ENCODE peak calls at places on chromosomes 2 and 18, in four cellular contexts. R is transverse colon, U is left ventricle myocardium inferior, E is PC-3. D is an unnamed sample. For H3K4me1, the result is how much of the 10 kb centered on the place peaks cover.

GRCh38 chr2:104702451-104702850 is 151.5 kb upstream of the POU3F3 start:
- DNase-seq in R (no peak), U (no peak), E (no peak), D (no peak)

GRCh38 chr2:81247648-81248047 is 943.1 kb upstream of the LRRTM1 start:
- DNase-seq in R (no peak), U (no peak), E (peak), D (no peak)

GRCh38 chr2:28750316-28751101 is 1.1 kb upstream of the PPP1CB start:
- DNase-seq in R (peak), U (no peak), E (no peak), D (no peak)

GRCh38 chr18:27599202-27599829 is 414.2 kb upstream of the CHST9 start:
- DNase-seq in R (peak), U (no peak), E (peak), D (no peak)

GRCh38 chr2:43218550-43219382 is 7.6 kb downstream of the ZFP36L2 start:
- DNase-seq in R (peak), U (peak), E (peak), D (peak)

GRCh38 chr2:146986161-146986560 is 858.7 kb upstream of the ACVR2A start:
- DNase-seq in R (no peak), U (no peak), E (peak), D (no peak)

GRCh38 chr18:9961031-9961430 is 47.2 kb downstream of the VAPA start:
- DNase-seq in R (no peak), U (no peak), E (no peak), D (no peak)

GRCh38 chr2:216621292-216621691 is 11.9 kb upstream of the IGFBP2 start:
- DNase-seq in R (no peak), U (no peak), E (no peak), D (no peak)

GRCh38 chr2:39837856-39838453 is 58.9 kb upstream of the THUMPD2 start:
- DNase-seq in R (no peak), U (no peak), E (peak), D (no peak)

GRCh38 chr18:34838669-34839068 is 128.6 kb downstream of the DTNA start:
- DNase-seq in R (no peak), U (peak), E (no peak), D (no peak)

GRCh38 chr2:180823546-180824141 is 156.8 kb upstream of the UBE2E3 start:
- DNase-seq in R (no peak), U (no peak), E (peak), D (no peak)

GRCh38 chr18:62602706-62603105 is 79.9 kb downstream of the ZCCHC2 start:
- DNase-seq in R (no peak), U (no peak), E (no peak), D (no peak)

GRCh38 chr2:55168221-55169154 is 63.6 kb downstream of the CLHC1 start:
- DNase-seq in R (peak), U (no peak), E (peak), D (no peak)
- H3K4me1 ChIP-seq in R (under half), U (under half), E (under half), D (under half)

DNA sequence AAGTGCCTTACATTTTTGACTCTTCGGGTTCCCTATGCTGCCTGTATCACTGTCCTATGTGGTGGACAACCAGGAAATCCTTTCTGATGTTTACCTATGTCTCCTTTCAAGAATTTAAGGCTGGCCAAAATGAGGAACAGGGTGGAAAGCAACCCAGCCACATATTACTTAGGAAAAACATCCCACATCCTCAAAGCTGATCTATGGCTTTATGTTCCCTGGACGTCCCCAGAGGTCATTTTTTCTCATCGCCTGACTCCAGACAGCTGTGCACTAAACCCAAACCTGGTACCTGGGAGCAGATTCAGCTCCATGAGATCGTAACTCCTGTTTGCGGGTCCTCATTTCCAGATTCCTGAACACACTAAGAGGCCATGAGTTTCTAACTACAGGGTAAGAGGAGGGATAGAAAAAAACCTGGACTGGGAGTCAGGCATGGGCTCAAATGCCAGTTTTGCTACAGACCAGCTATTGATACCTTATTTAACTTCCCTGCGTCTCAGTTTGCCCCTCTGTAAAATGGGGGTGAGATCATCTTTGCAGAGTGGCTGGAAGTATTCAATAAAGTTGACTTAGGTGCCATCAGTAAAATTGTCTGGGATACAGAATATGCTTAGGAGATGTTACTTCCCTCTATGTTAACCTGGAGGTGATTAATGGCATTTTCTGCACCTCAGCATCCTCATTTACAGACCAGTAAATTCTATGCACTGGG is 70.8 kb downstream of the TNS1 start:
- DNase-seq in R (no peak), U (no peak), E (no peak), D (no peak)
- H3K4me1 ChIP-seq in R (half or more), U (half or more), E (under half), D (half or more)

GRCh38 chr2:234988491-234988890 is 36.7 kb downstream of the SH3BP4 start:
- DNase-seq in R (no peak), U (no peak), E (no peak), D (peak)
- H3K4me1 ChIP-seq in R (under half), U (half or more), E (under half), D (under half)

DNA sequence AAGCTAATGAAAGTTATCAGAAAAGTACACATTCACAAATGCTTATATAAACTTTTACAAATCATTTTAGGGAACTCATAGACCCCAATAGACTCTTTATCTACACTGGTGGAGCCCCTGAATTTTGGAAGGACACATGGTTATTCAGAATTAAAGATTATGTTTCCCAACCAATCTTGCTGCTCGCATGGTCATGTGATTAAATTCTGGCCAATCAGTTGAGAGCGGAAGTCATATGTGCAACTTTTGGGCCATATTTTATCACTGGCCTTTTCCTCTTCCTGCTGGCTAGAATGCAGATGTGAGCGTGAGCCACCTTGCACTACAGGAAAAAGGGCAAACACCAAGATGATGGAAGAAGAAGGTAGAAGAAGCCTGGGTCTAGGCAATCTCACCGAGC is 19.8 kb downstream of the THOC1 start:
- DNase-seq in R (no peak), U (no peak), E (no peak), D (no peak)
- H3K4me1 ChIP-seq in R (under half), U (under half), E (under half), D (under half)

GRCh38 chr2:218293715-218294429 is 1.6 kb upstream of the TMBIM1 start:
- DNase-seq in R (no peak), U (no peak), E (no peak), D (no peak)

GRCh38 chr2:218296200-218296599 is 3.9 kb upstream of the TMBIM1 start:
- DNase-seq in R (no peak), U (no peak), E (no peak), D (no peak)

GRCh38 chr2:218294430-218294999 is 2.2 kb upstream of the TMBIM1 start:
- DNase-seq in R (no peak), U (no peak), E (no peak), D (no peak)

GRCh38 chr2:218292700-218293014 is 354 bp upstream of the TMBIM1 start:
- DNase-seq in R (no peak), U (no peak), E (no peak), D (no peak)

DNA sequence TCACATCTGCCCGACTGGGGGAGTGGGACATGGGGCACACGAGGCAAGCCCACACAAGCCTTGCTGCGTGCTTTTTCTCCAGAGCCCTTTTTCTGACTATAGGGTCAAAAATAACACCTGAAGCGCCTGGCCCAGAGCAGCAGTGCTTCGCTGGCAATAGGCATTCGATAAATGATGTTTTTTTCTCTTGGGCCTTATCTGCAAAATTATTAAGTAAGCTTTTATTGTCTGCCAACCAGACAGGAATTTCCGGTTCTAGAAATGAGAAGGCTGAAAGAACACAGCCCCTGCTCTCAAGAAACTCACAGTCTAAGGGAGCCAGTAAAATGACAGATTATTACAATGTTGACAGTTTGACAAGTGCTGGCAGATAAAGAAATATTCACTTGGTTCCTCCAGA is 2.7 kb upstream of the TMBIM1 start:
- DNase-seq in R (no peak), U (no peak), E (peak), D (no peak)
- H3K4me1 ChIP-seq in R (under half), U (under half), E (under half), D (under half)

DNA sequence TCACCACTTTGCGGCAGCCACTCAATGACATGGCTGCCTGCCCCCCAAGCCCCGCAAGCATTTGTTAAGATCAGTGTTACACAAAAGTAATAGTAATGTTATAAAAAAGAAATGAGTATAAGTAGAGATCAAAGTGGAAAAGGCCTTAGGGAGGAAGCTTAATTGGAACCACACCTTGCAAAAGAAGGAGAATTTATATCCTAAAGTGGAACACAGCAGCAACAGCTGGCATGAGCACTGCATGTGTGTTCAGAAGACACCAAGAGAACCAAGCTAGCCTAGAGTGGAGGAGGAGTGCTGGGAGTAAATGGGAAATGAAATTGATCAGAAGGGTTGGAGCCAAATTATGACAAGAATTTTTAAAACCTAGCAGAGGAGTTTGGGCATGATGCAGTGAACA is 73.1 kb upstream of the STK17B start:
- DNase-seq in R (no peak), U (no peak), E (no peak), D (no peak)
- H3K4me1 ChIP-seq in R (under half), U (under half), E (under half), D (under half)